ENCODE peak calls at places on chromosomes 13 and 19, in four cellular contexts. M, W, C and S are unnamed samples.

GRCh38 chr19:14300281-14300680 is 81.0 kb upstream of the ADGRE5 start:
- DNase-seq in C (no peak), W (no peak), M (no peak), S (no peak)

GRCh38 chr13:51644649-51645048 is 60.4 kb downstream of the WDFY2 start:
- DNase-seq in M (no peak), C (no peak), W (no peak), S (no peak)

GRCh38 chr19:43639507-43640423 is at the start of gene CADM4:
- DNase-seq in W (peak), M (no peak), C (no peak), S (no peak)

GRCh38 chr13:64912141-64912540 is 2318.0 kb downstream of the PCDH9 start:
- DNase-seq in W (no peak), C (no peak), M (no peak), S (no peak)

GRCh38 chr19:1009043-1009975 is 9.1 kb downstream of the GRIN3B start:
- DNase-seq in M (no peak), C (no peak), W (no peak), S (no peak)

GRCh38 chr13:101473458-101473857 is 21.0 kb downstream of the ITGBL1 start:
- DNase-seq in C (no peak), W (no peak), M (no peak), S (no peak)

GRCh38 chr13:31440132-31440531 is 240.4 kb downstream of the B3GLCT start:
- DNase-seq in M (no peak), C (no peak), W (no peak), S (no peak)

GRCh38 chr13:94435604-94436226 is 43.8 kb downstream of the DCT start:
- DNase-seq in C (no peak), W (peak), M (peak), S (peak)

GRCh38 chr19:10344780-10345179 is 5.4 kb upstream of the ICAM3 start:
- DNase-seq in M (no peak), W (no peak), C (no peak), S (no peak)

GRCh38 chr19:6685962-6686627 is 16.1 kb upstream of the TNFSF14 start:
- DNase-seq in W (no peak), C (no peak), M (no peak), S (no peak)

GRCh38 chr13:30061217-30061616 is 210.8 kb upstream of the UBL3 start:
- DNase-seq in M (no peak), C (no peak), W (no peak), S (no peak)

GRCh38 chr13:35470671-35471465 is 5.6 kb downstream of the MAB21L1 start:
- DNase-seq in C (no peak), M (no peak), W (no peak), S (no peak)

GRCh38 chr19:37872383-37872782 is 34.0 kb downstream of the WDR87 start:
- DNase-seq in W (no peak), C (no peak), M (no peak), S (no peak)

DNA sequence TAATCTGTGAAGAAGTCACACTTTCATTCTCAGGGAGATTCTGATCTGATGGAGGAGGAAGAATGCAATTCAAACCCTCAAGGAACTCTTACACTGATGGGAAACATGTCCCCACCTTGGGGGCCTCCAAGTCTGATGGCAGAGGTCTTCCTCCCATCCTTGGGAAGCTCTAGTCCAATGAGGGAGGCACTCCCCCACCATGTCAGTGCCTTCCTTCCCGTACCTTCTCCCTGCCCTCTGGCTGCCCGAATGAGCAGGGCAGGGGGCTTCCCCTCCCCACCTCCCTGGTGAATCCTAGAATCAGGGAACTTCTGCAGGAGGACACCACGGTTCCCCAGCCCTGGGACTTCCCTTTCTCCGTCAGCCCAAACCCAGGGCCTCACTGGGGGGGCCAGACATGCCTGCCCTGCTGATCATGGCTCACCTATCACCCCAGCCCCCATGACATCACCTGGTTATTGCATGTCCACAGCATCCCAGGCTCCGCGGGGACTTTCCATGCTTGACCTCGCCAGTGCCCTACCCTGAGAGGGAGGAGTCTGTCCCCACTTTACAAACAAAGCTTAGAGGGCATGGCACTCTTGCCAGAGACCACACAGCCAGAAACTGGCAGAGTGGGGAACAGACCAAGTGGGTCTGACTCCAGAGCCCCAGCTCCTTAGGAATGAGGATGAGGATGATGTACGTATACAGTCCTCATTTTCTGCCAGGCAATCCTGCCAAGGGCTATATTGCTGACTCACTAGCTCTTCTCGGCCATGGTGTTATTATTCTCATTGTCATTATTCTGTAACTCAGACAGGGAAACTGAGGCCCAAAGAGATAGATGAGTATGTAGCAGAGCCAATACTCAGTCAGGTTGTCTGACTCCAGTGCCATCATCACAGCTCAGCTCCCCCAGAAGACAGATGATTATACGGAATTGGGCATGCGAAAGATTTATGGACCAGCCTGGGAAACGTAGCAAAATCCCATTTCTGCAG is 9.6 kb upstream of the BCL3 start:
- DNase-seq in W (peak), C (no peak), M (peak), S (peak)
- TF ChIP-seq REST in W (no peak), C (no peak), M (no peak), S (no peak)

DNA sequence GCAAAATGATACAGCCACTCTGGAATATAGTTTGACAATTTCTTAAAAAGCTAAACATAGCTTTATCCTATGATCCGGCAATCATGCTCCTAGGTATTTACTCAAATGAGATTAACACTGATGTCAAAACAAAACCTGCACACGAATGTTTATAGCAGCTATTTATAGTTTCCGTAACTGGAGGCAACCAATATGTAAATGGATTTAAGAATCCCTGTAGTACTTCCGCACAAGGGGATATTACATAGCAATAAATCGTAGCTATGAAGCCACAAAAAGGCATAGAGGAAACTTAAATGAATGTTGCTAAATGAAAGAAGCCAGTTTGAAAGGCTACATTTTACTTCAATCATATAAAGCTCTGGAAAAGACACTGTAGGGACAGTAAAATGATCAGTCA is 1892.9 kb upstream of the PCDH20 start:
- DNase-seq in W (no peak), M (no peak), C (no peak), S (no peak)
- TF ChIP-seq POLR2AphosphoS2 in W (no peak), M (no peak), C (no peak), S (no peak)

GRCh38 chr13:70995338-70995737 is 871.7 kb downstream of the DACH1 start:
- DNase-seq in C (no peak), W (no peak), M (no peak), S (no peak)

GRCh38 chr13:70994204-70994603 is 872.8 kb downstream of the DACH1 start:
- DNase-seq in C (no peak), M (no peak), W (no peak), S (no peak)
- TF ChIP-seq REST in C (no peak), M (no peak), W (no peak), S (no peak)

GRCh38 chr19:8458380-8458779 is 13.6 kb downstream of the HNRNPM start:
- DNase-seq in M (no peak), C (no peak), W (no peak), S (no peak)

GRCh38 chr19:8460516-8461298 is 15.9 kb downstream of the HNRNPM start:
- DNase-seq in W (no peak), M (no peak), C (no peak), S (no peak)

GRCh38 chr19:8461376-8461775 is 16.6 kb downstream of the HNRNPM start:
- DNase-seq in C (no peak), W (no peak), M (no peak), S (no peak)

GRCh38 chr19:8459095-8459494 is 14.3 kb downstream of the HNRNPM start:
- DNase-seq in W (no peak), C (no peak), M (no peak), S (no peak)

DNA sequence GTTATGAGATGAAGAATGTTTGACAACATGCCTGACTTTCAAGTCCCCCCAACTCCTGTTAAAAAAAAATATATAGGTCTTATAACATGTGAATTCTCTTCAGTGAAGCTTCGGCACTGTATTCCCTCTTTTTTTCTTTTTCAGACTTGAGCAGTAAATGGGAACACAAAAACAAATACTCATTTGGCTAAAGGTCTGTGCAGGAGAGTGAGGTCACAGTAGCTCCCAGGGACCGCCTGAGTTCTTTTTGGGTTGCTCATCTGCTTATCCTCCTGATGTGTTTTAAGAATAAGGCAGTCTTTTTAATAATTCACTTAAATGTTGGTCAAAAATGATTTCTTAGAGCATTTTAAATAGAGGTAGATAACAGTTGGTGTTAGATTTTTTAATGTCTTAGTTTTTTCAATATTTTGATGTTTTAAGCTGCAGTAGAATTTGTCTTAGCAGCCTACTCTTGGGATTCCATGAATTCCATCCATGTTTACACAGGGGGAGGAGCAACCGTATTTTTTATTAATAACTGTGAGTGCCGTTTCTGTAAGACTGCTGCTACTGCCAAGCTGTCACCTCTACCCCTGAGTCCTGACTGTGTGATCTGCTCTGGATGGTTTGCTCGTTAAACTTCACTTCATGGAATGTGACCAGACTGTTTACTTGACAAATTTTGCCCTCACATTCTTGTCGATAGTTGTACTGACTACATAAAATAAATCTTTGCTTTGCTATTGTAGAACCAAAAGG is 14.9 kb downstream of the HNRNPM start:
- DNase-seq in M (peak), C (no peak), W (no peak), S (peak)
- TF ChIP-seq POLR2AphosphoS2 in M (no peak), C (no peak), W (no peak), S (no peak)

DNA sequence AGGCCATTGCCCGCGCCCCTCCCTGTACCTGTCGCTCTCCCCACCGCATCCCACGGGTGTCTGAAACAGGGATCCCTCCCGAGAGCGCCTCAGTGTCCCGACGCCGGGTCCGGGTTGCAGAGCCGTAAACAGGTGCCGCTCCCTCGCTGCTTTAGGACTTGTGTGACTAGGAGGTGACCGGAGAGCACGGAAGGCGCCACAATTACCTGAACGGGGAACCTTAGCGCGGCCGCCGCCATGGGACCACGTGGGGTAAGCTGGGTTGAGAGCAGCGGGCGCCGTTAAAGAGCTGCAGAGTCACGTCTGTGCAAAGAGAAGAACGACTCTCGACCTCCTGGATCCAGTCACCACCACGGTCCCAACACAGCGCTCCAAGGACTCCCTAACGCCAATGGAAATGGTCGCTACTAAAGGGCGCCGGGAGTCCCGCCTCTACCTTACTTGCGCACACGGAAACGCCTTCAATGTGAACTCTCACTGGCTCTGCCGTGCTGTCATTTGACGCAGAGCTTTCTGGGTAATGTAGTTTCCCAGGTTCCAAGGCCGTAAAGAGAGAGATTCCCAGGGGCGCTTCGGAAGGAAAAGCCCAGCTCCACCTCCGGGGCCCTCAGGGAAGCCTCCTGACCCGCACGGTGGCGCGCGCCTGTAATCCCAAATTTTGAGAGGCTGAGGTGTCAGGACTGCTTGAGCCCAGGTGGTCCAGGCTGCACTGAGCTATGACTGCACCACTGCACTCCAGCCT is at the start of gene ZNF552:
- DNase-seq in W (peak), C (peak), M (peak), S (peak)
- TF ChIP-seq REST in W (no peak), C (no peak), M (no peak), S (peak)

DNA sequence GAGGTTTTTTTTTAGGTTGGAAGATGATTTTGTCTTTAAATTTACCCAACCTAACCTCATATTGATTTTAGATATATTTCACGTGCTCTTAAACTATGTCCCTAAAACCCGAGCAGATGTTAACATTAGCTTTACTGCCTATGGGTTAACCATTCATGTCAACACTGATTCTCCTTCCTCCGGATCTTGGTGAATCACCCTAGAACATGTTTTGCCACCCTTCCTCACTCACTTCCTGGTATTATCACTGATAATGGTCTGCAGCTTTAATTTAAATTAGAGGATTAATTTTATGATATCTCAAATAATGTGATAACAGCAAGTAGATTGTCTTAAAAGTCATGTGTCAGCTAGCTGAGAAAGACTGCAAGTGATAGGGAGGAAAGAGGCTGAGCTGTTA is 31.9 kb downstream of the HTR2A start:
- DNase-seq in C (no peak), M (no peak), W (no peak), S (no peak)
- TF ChIP-seq POLR2AphosphoS2 in C (no peak), M (no peak), W (no peak), S (no peak)

GRCh38 chr13:27639186-27639585 is 17.5 kb downstream of the POLR1D start:
- DNase-seq in W (no peak), M (no peak), C (no peak), S (no peak)

GRCh38 chr13:27643334-27644158 is 21.9 kb downstream of the POLR1D start:
- DNase-seq in W (no peak), C (no peak), M (no peak), S (no peak)

GRCh38 chr13:27644302-27644701 is 22.6 kb downstream of the POLR1D start:
- DNase-seq in C (no peak), M (no peak), W (no peak), S (no peak)

GRCh38 chr13:27638521-27638920 is 16.8 kb downstream of the POLR1D start:
- DNase-seq in M (no peak), C (no peak), W (no peak), S (no peak)

GRCh38 chr13:27641711-27642502 is 20.2 kb downstream of the POLR1D start:
- DNase-seq in M (no peak), C (no peak), W (no peak), S (peak)
- TF ChIP-seq REST in M (no peak), C (no peak), W (no peak), S (peak)

GRCh38 chr19:49073514-49074378 is 1.2 kb upstream of the KCNA7 start:
- DNase-seq in M (peak), W (peak), C (no peak), S (peak)
- TF ChIP-seq POLR2AphosphoS2 in M (no peak), W (no peak), C (no peak), S (no peak)